ENCODE peak calls at places on chromosomes 5 and 9, in six cellular contexts. S is T-cell, L is ELR, M is tibial nerve, U is colonic mucosa, J is substantia nigra. B is an unnamed sample.

GRCh38 chr9:26789959-26790358 is 102.6 kb downstream of the CAAP1 start:
- DNase-seq in S (no peak), L (peak), M (no peak), U (no peak), J (no peak), B (no peak)

GRCh38 chr9:79883073-79883645 is 311.4 kb downstream of the TLE4 start:
- DNase-seq in S (peak), L (no peak), M (no peak), U (no peak), J (no peak), B (no peak)

GRCh38 chr9:85077954-85078353 is 408.4 kb downstream of the NTRK2 start:
- DNase-seq in S (no peak), L (no peak), M (no peak), U (no peak), J (no peak), B (no peak)

GRCh38 chr9:97462159-97462558 is 39.3 kb upstream of the TMOD1 start:
- DNase-seq in S (no peak), L (no peak), M (no peak), U (no peak), J (no peak), B (no peak)

GRCh38 chr5:177065480-177065879 is 21.2 kb upstream of the FGFR4 start:
- DNase-seq in S (no peak), L (no peak), M (no peak), U (no peak), J (no peak), B (no peak)

GRCh38 chr5:127587246-127587917 is 61.5 kb upstream of the CTXN3 start:
- DNase-seq in S (no peak), L (no peak), M (no peak), U (no peak), J (no peak), B (no peak)

GRCh38 chr5:14075937-14076336 is 67.2 kb upstream of the TRIO start:
- DNase-seq in S (no peak), L (no peak), M (no peak), U (no peak), J (no peak), B (no peak)

GRCh38 chr9:18394847-18395355 is 79.1 kb upstream of the ADAMTSL1 start:
- DNase-seq in S (no peak), L (no peak), M (no peak), U (no peak), J (no peak), B (no peak)

GRCh38 chr5:149073217-149073616 is 10.4 kb upstream of the SH3TC2 start:
- DNase-seq in S (no peak), L (peak), M (no peak), U (no peak), J (no peak), B (no peak)

GRCh38 chr5:158701406-158702177 is 398.1 kb downstream of the EBF1 start:
- DNase-seq in S (no peak), L (peak), M (no peak), U (no peak), J (no peak), B (no peak)

GRCh38 chr9:734831-735511 is 106.5 kb upstream of the DMRT1 start:
- DNase-seq in S (no peak), L (peak), M (no peak), U (no peak), J (no peak), B (no peak)

GRCh38 chr5:87394407-87394806 is 18.3 kb downstream of the CCNH start:
- DNase-seq in S (no peak), L (peak), M (no peak), U (no peak), J (no peak), B (no peak)

GRCh38 chr5:159189310-159189709 is 20.0 kb downstream of the RNF145 start:
- DNase-seq in S (no peak), L (no peak), M (no peak), U (no peak), J (no peak), B (no peak)

GRCh38 chr5:176621661-176622079 is 8.7 kb downstream of the SNCB start:
- DNase-seq in S (no peak), L (no peak), M (no peak), U (no peak), J (no peak), B (no peak)

GRCh38 chr5:124660229-124661093 is 86.0 kb downstream of the ZNF608 start:
- DNase-seq in S (no peak), L (peak), M (no peak), U (no peak), J (no peak), B (peak)

GRCh38 chr9:20619492-20619860 is 2.8 kb downstream of the MLLT3 start:
- DNase-seq in S (no peak), L (no peak), M (no peak), U (no peak), J (no peak), B (no peak)

GRCh38 chr5:179596421-179596820 is 27.1 kb downstream of the HNRNPH1 start:
- DNase-seq in S (no peak), L (no peak), M (no peak), U (no peak), J (no peak), B (no peak)

GRCh38 chr5:103908327-103909099 is 345.9 kb upstream of the NUDT12 start:
- DNase-seq in S (no peak), L (no peak), M (no peak), U (no peak), J (no peak), B (no peak)

GRCh38 chr5:124865603-124866354 is 119.3 kb upstream of the ZNF608 start:
- DNase-seq in S (no peak), L (no peak), M (no peak), U (no peak), J (no peak), B (no peak)

GRCh38 chr5:73158313-73158712 is 14.7 kb upstream of the TMEM174 start:
- DNase-seq in S (no peak), L (no peak), M (no peak), U (no peak), J (no peak), B (no peak)

GRCh38 chr9:69200071-69200470 is 26.0 kb downstream of the TJP2 start:
- DNase-seq in S (no peak), L (peak), M (no peak), U (no peak), J (no peak), B (no peak)

GRCh38 chr9:124780060-124780756 is 3.3 kb downstream of the OLFML2A start:
- DNase-seq in S (no peak), L (no peak), M (no peak), U (peak), J (no peak), B (no peak)

GRCh38 chr9:127828262-127829031 is 25.8 kb downstream of the FPGS start:
- DNase-seq in S (no peak), L (peak), M (peak), U (peak), J (no peak), B (peak)

GRCh38 chr9:129632460-129632859 is 6.5 kb downstream of the NTMT1 start:
- DNase-seq in S (no peak), L (peak), M (no peak), U (no peak), J (no peak), B (no peak)

GRCh38 chr5:134115806-134116175 is 1.3 kb downstream of the TCF7 start:
- DNase-seq in S (no peak), L (no peak), M (no peak), U (no peak), J (no peak), B (no peak)

GRCh38 chr5:141618030-141618803 is 583 bp downstream of the DIAPH1 start:
- DNase-seq in S (peak), L (peak), M (no peak), U (peak), J (no peak), B (peak)

GRCh38 chr9:113772121-113772885 is 103.8 kb upstream of the ZNF618 start:
- DNase-seq in S (no peak), L (peak), M (peak), U (no peak), J (no peak), B (peak)

GRCh38 chr9:114029311-114030170 is 48.6 kb downstream of the AMBP start:
- DNase-seq in S (no peak), L (no peak), M (no peak), U (peak), J (no peak), B (peak)

GRCh38 chr5:1445313-1445894 is at the start of gene SLC6A3:
- DNase-seq in S (no peak), L (no peak), M (no peak), U (peak), J (no peak), B (no peak)

GRCh38 chr9:95127249-95128176 is 190.0 kb downstream of the FANCC start:
- DNase-seq in S (peak), L (peak), M (peak), U (peak), J (peak), B (peak)

GRCh38 chr5:133926960-133927615 is 41.3 kb downstream of the C5orf15 start:
- DNase-seq in S (no peak), L (peak), M (no peak), U (no peak), J (no peak), B (no peak)

GRCh38 chr5:154610321-154611154 is 132.5 kb upstream of the HAND1 start:
- DNase-seq in S (peak), L (peak), M (peak), U (peak), J (peak), B (peak)

GRCh38 chr5:143824851-143825720 is 13.1 kb downstream of the HMHB1 start:
- DNase-seq in S (peak), L (peak), M (peak), U (peak), J (peak), B (peak)

GRCh38 chr5:159338143-159338542 is 7.9 kb upstream of the IL12B start:
- DNase-seq in S (no peak), L (no peak), M (no peak), U (no peak), J (no peak), B (no peak)